ENCODE peak calls at places on chromosomes 13 and 19, in six cellular contexts. T is NCI-H1105, N is NCI-H2227 treated with DMSO at 0.1 percent for 48 hours, Y is C1 segment of cervical spinal cord, H is aorta, W is esophagus squamous epithelium. U is an unnamed sample.

GRCh38 chr13:113653264-113654174 is 4.5 kb downstream of the ATP4B start:
- DNase-seq in W (no peak), Y (no peak), T (peak; percentile 50), H (peak; percentile 26), N (no peak), U (no peak)

GRCh38 chr19:47723573-47723923 is 10.3 kb downstream of the EHD2 start:
- DNase-seq in T (peak; percentile 31), H (peak; percentile 89), W (no peak), N (no peak), Y (no peak), U (peak; percentile 88)

GRCh38 chr13:107351305-107351704 is 783.4 kb upstream of the ARGLU1 start:
- DNase-seq in T (no peak), H (no peak), Y (no peak), N (peak; percentile 22), W (no peak), U (peak; percentile 58)

GRCh38 chr13:60000081-60000480 is 163.6 kb downstream of the DIAPH3 start:
- DNase-seq in T (no peak), H (no peak), Y (no peak), W (no peak), N (no peak), U (no peak)

GRCh38 chr13:73714522-73714921 is 419.7 kb downstream of the KLF12 start:
- DNase-seq in N (no peak), Y (no peak), W (no peak), T (no peak), H (no peak), U (no peak)

GRCh38 chr19:39299404-39299803 is 3.2 kb downstream of the IFNL1 start:
- DNase-seq in W (no peak), N (no peak), T (no peak), H (peak; percentile 4), Y (no peak), U (no peak)

GRCh38 chr13:103694033-103694432 is 627.8 kb upstream of the SLC10A2 start:
- DNase-seq in Y (no peak), H (no peak), W (no peak), N (no peak), T (no peak), U (no peak)

GRCh38 chr19:34366670-34367423 is 1.9 kb downstream of the GPI start:
- DNase-seq in H (no peak), T (no peak), W (no peak), Y (no peak), N (no peak), U (peak; percentile 12)

GRCh38 chr13:24511019-24511823 is 1.4 kb downstream of the PARP4 start:
- DNase-seq in T (no peak), H (peak; percentile 50), N (no peak), W (no peak), Y (no peak), U (peak; percentile 86)